ENCODE peak calls at places on chromosomes 4 and X, in four cellular contexts. D is A549, Q is K562, A is IMR-90. E is an unnamed sample.
A peak's percentile ranks its signal among the peaks of the same experiment; 100 is the strongest.

GRCh38 chr4:122412547-122412946 is 33.7 kb downstream of the ADAD1 start:
- DNase-seq in Q (peak; percentile 37), D (peak; percentile 6), A (peak; percentile 16), E (no peak)

GRCh38 chr4:169484485-169484884 is 127.9 kb downstream of the NEK1 start:
- DNase-seq in D (peak; percentile 3), Q (no peak), A (peak; percentile 15), E (peak; percentile 9)

GRCh38 chrX:9279271-9279596 is 185.6 kb upstream of the TBL1X start:
- DNase-seq in Q (no peak), D (no peak), A (peak; percentile 55), E (no peak)

GRCh38 chrX:107574711-107575110 is 53.6 kb upstream of the PRPS1 start:
- DNase-seq in A (peak; percentile 71), D (no peak), Q (no peak), E (no peak)

GRCh38 chr4:21569638-21570037 is 378.9 kb downstream of the KCNIP4 start:
- DNase-seq in Q (no peak), D (no peak), A (no peak), E (no peak)

GRCh38 chr4:176981074-176981473 is 188.4 kb upstream of the VEGFC start:
- DNase-seq in D (no peak), A (no peak), Q (no peak), E (no peak)

GRCh38 chrX:123959281-123960063 is 2.0 kb upstream of the STAG2 start:
- DNase-seq in A (no peak), Q (peak; percentile 37), D (peak; percentile 64), E (peak; percentile 36)

GRCh38 chrX:150035531-150035930 is 97.2 kb upstream of the EOLA2 start:
- DNase-seq in A (peak; percentile 39), D (peak; percentile 40), Q (no peak), E (no peak)

GRCh38 chrX:46791927-46792825 is 33.3 kb upstream of the SLC9A7 start:
- DNase-seq in A (peak; percentile 92), D (peak; percentile 90), Q (peak; percentile 9), E (no peak)

GRCh38 chr4:152259866-152260265 is 276.0 kb downstream of the FBXW7 start:
- DNase-seq in A (peak; percentile 77), Q (no peak), D (no peak), E (no peak)

GRCh38 chr4:181890031-181890430 is 353.2 kb upstream of the TENM3 start:
- DNase-seq in A (no peak), D (no peak), Q (no peak), E (peak; percentile 12)

GRCh38 chrX:40152173-40152705 is 54.5 kb upstream of the BCOR start:
- DNase-seq in D (no peak), A (no peak), Q (peak; percentile 28), E (peak; percentile 64)
- TF ChIP-seq USF2 in D (no peak), A (no peak), Q (no peak), E (no peak)

DNA sequence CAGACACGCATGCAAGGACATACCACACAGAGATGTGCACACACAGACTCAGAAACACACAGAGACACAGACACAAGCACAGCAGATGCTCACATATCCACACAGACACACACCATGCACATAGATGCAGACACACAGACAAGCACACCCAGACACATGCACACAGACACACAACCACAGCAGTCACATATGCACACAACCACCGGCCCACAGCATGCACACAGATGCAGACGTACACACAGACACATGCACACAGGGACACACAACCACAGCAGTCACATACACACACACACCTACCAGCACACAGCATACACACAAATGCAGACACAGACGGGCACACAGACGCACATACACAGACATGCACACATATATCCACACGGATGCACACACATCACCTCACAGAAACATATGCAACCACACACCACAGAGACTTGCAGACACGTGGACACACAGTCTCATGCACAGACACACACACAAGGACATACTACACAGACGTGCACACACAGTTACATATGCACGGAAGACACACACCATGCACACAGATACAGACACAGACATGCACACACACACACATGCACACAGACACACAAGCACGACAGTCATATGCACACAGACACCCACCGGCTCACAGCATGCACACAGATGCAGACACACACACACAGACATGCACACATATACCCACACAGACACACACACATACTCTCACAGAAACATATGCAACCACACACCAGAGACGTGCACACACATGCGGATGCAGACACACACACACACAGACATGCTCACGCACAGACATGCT is 25.2 kb upstream of the SLC25A6 start:
- DNase-seq in A (no peak), Q (no peak), D (no peak), E (no peak)
- H3K9me3 ChIP-seq in A (peaks cover 13% of the 10 kb centered on the region), Q (no peaks in the 10 kb centered on the region), D (peaks cover 14% of the 10 kb centered on the region), E (no peaks in the 10 kb centered on the region)

GRCh38 chr4:69026974-69027373 is 69.3 kb upstream of the UGT2B7 start:
- DNase-seq in Q (no peak), A (no peak), D (no peak), E (no peak)

GRCh38 chr4:69025999-69026387 is 70.3 kb upstream of the UGT2B7 start:
- DNase-seq in Q (no peak), A (no peak), D (no peak), E (no peak)

DNA sequence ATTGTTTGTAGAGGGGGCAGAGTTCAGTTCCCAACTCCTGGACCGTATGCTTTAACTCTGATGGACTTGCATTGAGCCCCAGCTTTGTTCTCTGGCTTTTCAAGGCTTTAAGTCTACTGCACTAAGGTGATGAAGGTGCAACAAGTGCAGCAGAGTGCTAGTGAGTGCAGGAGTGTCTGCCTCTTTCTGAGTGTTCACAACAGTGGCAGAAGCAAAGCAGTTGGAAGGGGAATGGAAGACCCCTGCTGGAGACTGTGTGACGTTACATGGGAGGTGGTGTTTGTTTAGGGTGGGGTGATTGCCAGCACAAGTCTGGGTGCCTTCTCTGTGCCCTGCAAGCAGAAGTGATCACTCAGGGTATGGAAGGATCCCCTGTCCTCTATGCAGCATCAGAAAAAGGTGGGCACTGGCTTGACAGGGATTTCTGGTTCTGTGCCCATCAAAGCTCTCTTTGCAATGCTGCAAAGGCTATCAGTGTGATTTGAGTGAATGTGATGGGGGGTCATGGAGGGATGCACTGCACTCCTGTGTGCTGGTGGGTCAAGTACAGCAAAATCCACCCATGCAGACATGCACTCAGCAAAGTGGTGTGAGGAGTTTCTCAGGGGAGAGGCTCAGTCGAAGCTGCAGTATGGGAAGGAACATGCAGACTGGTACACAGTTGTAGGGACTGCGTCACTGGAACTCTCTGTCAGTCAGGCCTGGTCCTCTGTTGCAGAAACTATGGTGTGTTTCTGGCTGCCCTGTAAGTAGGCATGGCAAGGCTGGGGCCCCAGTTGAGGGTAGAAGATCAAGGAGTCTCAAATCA is 70.9 kb upstream of the UGT2B7 start:
- DNase-seq in Q (no peak), A (no peak), D (peak; percentile 50), E (no peak)
- TF ChIP-seq USF2 in Q (no peak), A (no peak), D (no peak), E (no peak)

GRCh38 chr4:4355302-4355701 is 31.6 kb upstream of the NSG1 start:
- DNase-seq in Q (no peak), A (no peak), D (no peak), E (no peak)

GRCh38 chr4:4350909-4351308 is 36.0 kb upstream of the NSG1 start:
- DNase-seq in Q (no peak), D (no peak), A (no peak), E (no peak)

GRCh38 chr4:4347585-4347984 is 39.3 kb upstream of the NSG1 start:
- DNase-seq in D (no peak), A (no peak), Q (no peak), E (no peak)

GRCh38 chr4:4344915-4345527 is 41.9 kb upstream of the NSG1 start:
- DNase-seq in D (no peak), A (no peak), Q (no peak), E (no peak)

GRCh38 chr4:4349902-4350301 is 37.0 kb upstream of the NSG1 start:
- DNase-seq in D (no peak), A (no peak), Q (no peak), E (no peak)
- H3K9me3 ChIP-seq in D (no peaks in the 10 kb centered on the region), A (no peaks in the 10 kb centered on the region), Q (no peaks in the 10 kb centered on the region), E (no peaks in the 10 kb centered on the region)

GRCh38 chr4:86556791-86557415 is 37.2 kb upstream of the PTPN13 start:
- DNase-seq in A (no peak), D (no peak), Q (no peak), E (no peak)
- TF ChIP-seq USF2 in A (no peak), D (no peak), Q (no peak), E (no peak)

DNA sequence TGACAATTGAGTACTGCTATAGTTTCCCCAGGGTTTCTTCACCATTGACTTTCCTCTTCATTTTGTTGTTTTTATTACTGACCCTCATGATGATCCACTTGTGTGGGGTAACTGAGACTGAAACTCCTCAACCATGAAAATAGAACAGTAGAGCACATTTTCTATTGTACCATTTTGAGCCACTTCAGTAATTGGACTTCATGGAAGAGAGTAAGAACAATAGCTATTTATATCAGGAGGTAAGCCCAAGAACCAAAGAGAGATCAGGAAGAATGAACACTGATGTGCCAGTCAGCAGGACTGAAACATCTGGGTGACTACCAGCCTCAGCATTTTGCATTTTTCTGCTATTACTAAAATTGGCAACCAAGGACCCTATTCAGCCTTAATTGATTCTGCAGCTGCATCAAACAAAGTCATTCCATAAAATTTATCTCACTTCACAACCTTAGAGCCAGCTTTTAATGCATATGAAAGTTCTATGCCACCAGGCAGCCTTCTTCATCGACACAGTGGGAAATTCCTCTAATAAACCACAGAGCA is 151.4 kb downstream of the BANK1 start:
- DNase-seq in A (no peak), D (no peak), Q (no peak), E (no peak)
- H3K9me3 ChIP-seq in A (no peaks in the 10 kb centered on the region), D (no peaks in the 10 kb centered on the region), Q (no peaks in the 10 kb centered on the region), E (no peaks in the 10 kb centered on the region)

E was measured in SK-N-SH.